ENCODE peak calls at places on chromosomes 1 and 21, in seven cellular contexts. M, D, E, P, N, S and A are unnamed samples.
A peak's percentile ranks its signal among the peaks of the same experiment; 100 is the strongest.

GRCh38 chr1:53476579-53476978 is 17.4 kb downstream of the DMRTB1 start:
- DNase-seq in P (no peak), E (no peak), M (no peak), N (no peak), S (no peak), D (no peak), A (no peak)

GRCh38 chr1:19648689-19649088 is 4.6 kb downstream of the NBL1 start:
- DNase-seq in E (peak; percentile 23), P (no peak), M (no peak), D (no peak), S (no peak), N (peak; percentile 90), A (no peak)

GRCh38 chr1:19344372-19344810 is 32.3 kb downstream of the SLC66A1 start:
- DNase-seq in S (no peak), M (peak; percentile 60), N (peak; percentile 90), P (no peak), D (peak; percentile 52), E (peak; percentile 75), A (peak; percentile 90)

GRCh38 chr1:233313434-233314155 is 13.9 kb upstream of the MAP3K21 start:
- DNase-seq in P (no peak), E (no peak), M (no peak), N (no peak), S (no peak), D (no peak), A (no peak)

GRCh38 chr21:35965699-35966098 is 94.6 kb downstream of the SETD4 start:
- DNase-seq in N (no peak), D (no peak), M (no peak), S (no peak), E (no peak), P (no peak), A (no peak)

GRCh38 chr1:223815865-223816264 is 29.9 kb downstream of the TP53BP2 start:
- DNase-seq in S (no peak), N (no peak), E (no peak), P (no peak), D (no peak), M (no peak), A (no peak)

GRCh38 chr21:25428537-25428936 is 178.7 kb downstream of the MRPL39 start:
- DNase-seq in S (no peak), E (no peak), M (no peak), D (no peak), P (no peak), N (no peak), A (no peak)

GRCh38 chr21:18244721-18245486 is at the start of gene CHODL:
- DNase-seq in M (no peak), N (peak; percentile 59), D (no peak), E (peak; percentile 58), S (no peak), P (no peak), A (peak; percentile 78)

GRCh38 chr1:163131981-163132380 is 62.8 kb downstream of the RGS4 start:
- DNase-seq in M (no peak), S (no peak), E (no peak), P (no peak), D (no peak), N (no peak), A (no peak)

GRCh38 chr21:36460866-36461265 is 19.1 kb downstream of the CLDN14 start:
- DNase-seq in D (no peak), P (no peak), E (no peak), N (no peak), M (no peak), S (no peak), A (peak; percentile 66)

GRCh38 chr1:56285554-56286402 is 293.6 kb downstream of the PLPP3 start:
- DNase-seq in N (no peak), S (no peak), P (no peak), D (no peak), E (no peak), M (no peak), A (no peak)

GRCh38 chr1:154956557-154956956 is 658 bp upstream of the PBXIP1 start:
- DNase-seq in P (no peak), S (no peak), D (no peak), M (no peak), E (peak; percentile 9), N (no peak), A (no peak)

GRCh38 chr1:72397786-72398185 is 115.4 kb upstream of the NEGR1 start:
- DNase-seq in E (peak; percentile 8), N (no peak), S (peak; percentile 75), M (no peak), D (no peak), P (no peak), A (no peak)

GRCh38 chr1:240765732-240766363 is 153.9 kb upstream of the GREM2 start:
- DNase-seq in S (peak; percentile 22), E (no peak), N (no peak), P (no peak), M (no peak), D (no peak), A (no peak)

GRCh38 chr1:154329551-154330131 is 4.3 kb downstream of the ATP8B2 start:
- DNase-seq in D (no peak), N (no peak), P (peak; percentile 21), S (no peak), M (peak; percentile 41), E (no peak), A (peak; percentile 19)

GRCh38 chr1:61053712-61054608 is 28.4 kb upstream of the NFIA start:
- DNase-seq in M (peak; percentile 36), S (no peak), N (peak; percentile 67), D (no peak), E (no peak), P (no peak), A (peak; percentile 89)

GRCh38 chr1:9890224-9890731 is 19.8 kb downstream of the CTNNBIP1 start:
- DNase-seq in N (no peak), S (peak; percentile 83), E (peak; percentile 47), M (no peak), P (no peak), D (no peak), A (no peak)

GRCh38 chr21:36834192-36834591 is 132.3 kb downstream of the HLCS start:
- DNase-seq in D (no peak), S (no peak), E (no peak), M (no peak), P (no peak), N (no peak), A (no peak)

GRCh38 chr1:247047702-247048101 is 30.9 kb downstream of the ZNF670 start:
- DNase-seq in P (no peak), N (no peak), D (no peak), E (no peak), S (no peak), M (no peak), A (no peak)

GRCh38 chr1:83606416-83606955 is 392.4 kb downstream of the TTLL7 start:
- DNase-seq in M (no peak), E (no peak), D (no peak), S (no peak), P (no peak), N (no peak), A (no peak)

GRCh38 chr1:111463029-111463683 is 10.6 kb upstream of the C1orf162 start:
- DNase-seq in D (no peak), E (no peak), S (peak; percentile 10), M (no peak), N (no peak), P (no peak), A (no peak)

GRCh38 chr1:202796670-202797069 is 11.6 kb downstream of the KDM5B start:
- DNase-seq in D (no peak), S (no peak), M (no peak), N (peak; percentile 41), P (no peak), E (no peak), A (no peak)

GRCh38 chr1:27954186-27954585 is 5.6 kb upstream of the XKR8 start:
- DNase-seq in N (no peak), S (no peak), P (no peak), M (no peak), D (no peak), E (no peak), A (peak; percentile 62)

GRCh38 chr1:6795661-6796060 is 10.4 kb downstream of the CAMTA1 start:
- DNase-seq in E (no peak), D (no peak), N (no peak), P (no peak), M (no peak), S (no peak), A (no peak)

GRCh38 chr1:93668121-93668520 is 13.5 kb downstream of the BCAR3 start:
- DNase-seq in P (no peak), S (no peak), E (no peak), N (no peak), D (no peak), M (no peak), A (no peak)

GRCh38 chr1:242146640-242147039 is 147.7 kb upstream of the MAP1LC3C start:
- DNase-seq in N (no peak), P (no peak), E (no peak), S (no peak), D (no peak), M (no peak), A (no peak)

GRCh38 chr1:229344139-229344538 is 1.3 kb upstream of the CCSAP start:
- DNase-seq in M (peak; percentile 48), P (no peak), E (no peak), D (no peak), S (no peak), N (no peak), A (no peak)

GRCh38 chr1:174692313-174692712 is 244.5 kb downstream of the GPR52 start:
- DNase-seq in M (no peak), E (no peak), D (no peak), S (peak; percentile 2), P (no peak), N (no peak), A (no peak)

GRCh38 chr1:198788561-198789064 is 149.8 kb downstream of the PTPRC start:
- DNase-seq in P (no peak), M (peak; percentile 9), D (no peak), S (no peak), E (no peak), N (peak; percentile 53), A (no peak)

GRCh38 chr1:203467550-203467921 is 8.1 kb upstream of the PRELP start:
- DNase-seq in M (no peak), N (no peak), E (no peak), D (no peak), S (no peak), P (no peak), A (peak; percentile 93)

GRCh38 chr1:11713095-11713494 is 21.6 kb downstream of the DRAXIN start:
- DNase-seq in P (no peak), S (no peak), D (no peak), E (no peak), M (no peak), N (no peak), A (no peak)